ENCODE peak calls at places on chromosomes 6 and 20, in eight cellular contexts. One of them, this sample, is unnamed.

GRCh38 chr6:167733740-167734661 is 92.7 kb upstream of the AFDN start:
- DNase-seq in GM23338: no peak
- DNase-seq in mesendoderm: no peak
- DNase-seq in SJSA1: no peak
- DNase-seq in testis: peak
- DNase-seq in IMR-90: no peak
- DNase-seq in thoracic aorta: no peak
- DNase-seq in heart right ventricle: no peak
- DNase-seq in this sample: peak

GRCh38 chr6:131372535-131372934 is 200.5 kb upstream of the ARG1 start:
- DNase-seq in GM23338: no peak
- DNase-seq in mesendoderm: no peak
- DNase-seq in SJSA1: no peak
- DNase-seq in testis: no peak
- DNase-seq in IMR-90: no peak
- DNase-seq in thoracic aorta: no peak
- DNase-seq in heart right ventricle: no peak
- DNase-seq in this sample: no peak

GRCh38 chr6:106363401-106364138 is 3.1 kb downstream of the CRYBG1 start:
- DNase-seq in GM23338: no peak
- DNase-seq in mesendoderm: no peak
- DNase-seq in SJSA1: no peak
- DNase-seq in testis: no peak
- DNase-seq in IMR-90: no peak
- DNase-seq in thoracic aorta: no peak
- DNase-seq in heart right ventricle: no peak
- DNase-seq in this sample: no peak

GRCh38 chr6:124028117-124028516 is 224.5 kb downstream of the NKAIN2 start:
- DNase-seq in GM23338: no peak
- DNase-seq in mesendoderm: no peak
- DNase-seq in SJSA1: no peak
- DNase-seq in testis: no peak
- DNase-seq in IMR-90: no peak
- DNase-seq in thoracic aorta: no peak
- DNase-seq in heart right ventricle: no peak
- DNase-seq in this sample: no peak

GRCh38 chr20:5656136-5656535 is 94.1 kb upstream of the SHLD1 start:
- DNase-seq in GM23338: no peak
- DNase-seq in mesendoderm: no peak
- DNase-seq in SJSA1: no peak
- DNase-seq in testis: no peak
- DNase-seq in IMR-90: no peak
- DNase-seq in thoracic aorta: no peak
- DNase-seq in heart right ventricle: no peak
- DNase-seq in this sample: no peak

GRCh38 chr6:163333038-163333437 is 81.5 kb upstream of the QKI start:
- DNase-seq in GM23338: no peak
- DNase-seq in mesendoderm: no peak
- DNase-seq in SJSA1: no peak
- DNase-seq in testis: no peak
- DNase-seq in IMR-90: no peak
- DNase-seq in thoracic aorta: no peak
- DNase-seq in heart right ventricle: no peak
- DNase-seq in this sample: no peak

GRCh38 chr6:136069119-136069518 is 181.0 kb downstream of the MTFR2 start:
- DNase-seq in GM23338: no peak
- DNase-seq in mesendoderm: peak
- DNase-seq in SJSA1: no peak
- DNase-seq in testis: no peak
- DNase-seq in IMR-90: peak
- DNase-seq in thoracic aorta: no peak
- DNase-seq in heart right ventricle: no peak
- DNase-seq in this sample: no peak

GRCh38 chr6:42241915-42242314 is 24.3 kb upstream of the MRPS10 start:
- DNase-seq in GM23338: peak
- DNase-seq in mesendoderm: peak
- DNase-seq in SJSA1: no peak
- DNase-seq in testis: no peak
- DNase-seq in IMR-90: no peak
- DNase-seq in thoracic aorta: no peak
- DNase-seq in heart right ventricle: no peak
- DNase-seq in this sample: no peak

GRCh38 chr6:29014729-29015608 is 9.9 kb upstream of the ZNF311 start:
- DNase-seq in GM23338: peak
- DNase-seq in mesendoderm: peak
- DNase-seq in SJSA1: no peak
- DNase-seq in testis: no peak
- DNase-seq in IMR-90: no peak
- DNase-seq in thoracic aorta: no peak
- DNase-seq in heart right ventricle: no peak
- DNase-seq in this sample: no peak

GRCh38 chr6:148382856-148383255 is 40.2 kb downstream of the SASH1 start:
- DNase-seq in GM23338: no peak
- DNase-seq in mesendoderm: no peak
- DNase-seq in SJSA1: no peak
- DNase-seq in testis: no peak
- DNase-seq in IMR-90: peak
- DNase-seq in thoracic aorta: no peak
- DNase-seq in heart right ventricle: no peak
- DNase-seq in this sample: no peak

DNA sequence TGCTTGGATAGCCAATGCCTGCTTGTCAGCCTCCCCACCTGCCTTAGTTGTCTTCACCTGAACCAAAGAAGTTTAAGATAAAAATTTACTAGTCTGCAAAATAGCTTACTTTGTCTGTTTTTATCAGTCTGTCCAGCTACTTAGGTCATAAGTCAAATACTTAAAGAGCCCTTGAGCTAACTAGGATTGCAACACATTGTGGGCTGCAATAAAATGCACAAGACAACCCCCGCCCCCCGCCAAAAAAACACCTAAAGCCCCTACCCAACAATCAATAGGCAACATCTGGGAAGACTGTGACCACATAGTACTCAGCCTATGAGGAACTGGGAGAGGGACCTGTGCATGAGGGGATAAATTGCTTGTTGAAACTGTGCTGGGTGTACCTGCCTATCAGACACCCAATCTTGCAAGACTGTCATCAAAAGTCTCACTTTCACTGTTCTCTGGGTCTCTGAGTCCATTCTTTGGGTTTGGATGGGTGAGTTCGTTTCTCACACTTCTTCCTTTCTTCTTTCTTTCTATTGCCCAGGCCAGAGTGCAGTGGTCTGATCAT is 27.3 kb upstream of the ABCC10 start:
- DNase-seq in GM23338: no peak
- DNase-seq in mesendoderm: no peak
- DNase-seq in SJSA1: no peak
- DNase-seq in testis: no peak
- DNase-seq in IMR-90: no peak
- DNase-seq in thoracic aorta: no peak
- DNase-seq in heart right ventricle: no peak
- DNase-seq in this sample: no peak
- H3K4me3 ChIP-seq in GM23338: no peak
- H3K4me3 ChIP-seq in mesendoderm: no peak
- H3K4me3 ChIP-seq in SJSA1: no peak
- H3K4me3 ChIP-seq in testis: no peak
- H3K4me3 ChIP-seq in IMR-90: no peak
- H3K4me3 ChIP-seq in thoracic aorta: no peak
- H3K4me3 ChIP-seq in heart right ventricle: no peak
- H3K4me3 ChIP-seq in this sample: no peak

GRCh38 chr6:158032354-158032733 is 50.7 kb downstream of the SYNJ2 start:
- DNase-seq in GM23338: no peak
- DNase-seq in mesendoderm: no peak
- DNase-seq in SJSA1: no peak
- DNase-seq in testis: no peak
- DNase-seq in IMR-90: no peak
- DNase-seq in thoracic aorta: no peak
- DNase-seq in heart right ventricle: no peak
- DNase-seq in this sample: no peak
- H3K27ac ChIP-seq in GM23338: no peak
- H3K27ac ChIP-seq in mesendoderm: no peak
- H3K27ac ChIP-seq in SJSA1: peak
- H3K27ac ChIP-seq in testis: no peak
- H3K27ac ChIP-seq in IMR-90: peak
- H3K27ac ChIP-seq in thoracic aorta: peak
- H3K27ac ChIP-seq in heart right ventricle: peak
- H3K27ac ChIP-seq in this sample: peak

GRCh38 chr20:50733644-50734349 is 2.4 kb downstream of the PARD6B start:
- DNase-seq in GM23338: no peak
- DNase-seq in mesendoderm: no peak
- DNase-seq in SJSA1: no peak
- DNase-seq in testis: no peak
- DNase-seq in IMR-90: no peak
- DNase-seq in thoracic aorta: no peak
- DNase-seq in heart right ventricle: no peak
- DNase-seq in this sample: no peak
- H3K4me3 ChIP-seq in GM23338: no peak
- H3K4me3 ChIP-seq in mesendoderm: no peak
- H3K4me3 ChIP-seq in SJSA1: no peak
- H3K4me3 ChIP-seq in testis: peak
- H3K4me3 ChIP-seq in IMR-90: no peak
- H3K4me3 ChIP-seq in thoracic aorta: no peak
- H3K4me3 ChIP-seq in heart right ventricle: no peak
- H3K4me3 ChIP-seq in this sample: peak

DNA sequence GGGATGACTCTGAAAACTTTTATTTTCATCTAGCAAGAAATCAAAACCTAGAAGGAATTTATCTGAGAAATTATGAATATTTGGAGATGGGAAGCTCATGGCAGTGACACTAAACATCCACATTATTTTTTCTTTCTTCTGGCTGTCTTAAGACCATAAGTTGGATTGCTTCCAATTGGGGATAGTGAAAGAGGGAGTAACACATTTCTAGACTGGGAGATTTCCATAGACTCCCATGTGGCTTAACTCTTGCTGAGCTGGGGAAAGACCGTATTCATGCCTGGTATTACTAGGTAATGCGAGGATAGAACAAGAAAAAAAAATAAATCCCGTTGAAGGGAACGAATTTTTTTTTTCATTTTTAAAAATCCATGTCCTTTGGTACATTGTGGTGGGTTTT is 120.0 kb downstream of the UTRN start:
- DNase-seq in GM23338: no peak
- DNase-seq in mesendoderm: no peak
- DNase-seq in SJSA1: no peak
- DNase-seq in testis: no peak
- DNase-seq in IMR-90: peak
- DNase-seq in thoracic aorta: no peak
- DNase-seq in heart right ventricle: no peak
- DNase-seq in this sample: peak
- H3K27ac ChIP-seq in GM23338: no peak
- H3K27ac ChIP-seq in mesendoderm: no peak
- H3K27ac ChIP-seq in SJSA1: no peak
- H3K27ac ChIP-seq in testis: no peak
- H3K27ac ChIP-seq in IMR-90: no peak
- H3K27ac ChIP-seq in thoracic aorta: no peak
- H3K27ac ChIP-seq in heart right ventricle: no peak
- H3K27ac ChIP-seq in this sample: no peak

DNA sequence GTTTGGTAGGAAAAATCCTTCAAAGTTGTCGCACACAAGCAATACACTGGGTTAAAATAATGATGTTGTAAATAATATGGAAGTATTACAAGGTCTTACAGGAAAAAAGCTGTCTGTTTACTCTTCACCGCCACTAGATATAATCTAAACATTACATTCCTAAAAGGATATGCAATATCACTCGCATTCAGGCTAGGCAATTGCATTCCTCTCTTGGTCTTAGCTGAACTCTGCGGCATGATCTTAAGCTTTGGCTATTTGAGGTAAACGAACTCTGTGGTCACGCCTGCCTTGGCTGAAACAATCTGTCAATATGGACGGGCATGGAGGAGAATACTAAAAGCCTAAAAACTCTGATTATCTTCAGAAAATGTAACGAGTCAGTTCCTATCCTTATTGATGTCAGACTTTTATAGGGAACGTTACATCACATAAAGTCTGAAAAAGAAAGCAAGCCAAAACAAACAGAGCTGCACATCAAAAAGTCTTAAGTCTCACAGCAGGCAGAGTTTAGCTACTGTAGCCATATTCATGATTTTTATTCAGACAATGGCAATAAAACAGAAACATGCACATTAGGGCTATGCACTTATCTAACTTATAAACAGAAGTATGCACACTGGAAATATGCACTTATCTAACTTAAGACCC is 30.8 kb upstream of the FILIP1 start:
- DNase-seq in GM23338: peak
- DNase-seq in mesendoderm: peak
- DNase-seq in SJSA1: peak
- DNase-seq in testis: no peak
- DNase-seq in IMR-90: peak
- DNase-seq in thoracic aorta: no peak
- DNase-seq in heart right ventricle: no peak
- DNase-seq in this sample: peak
- H3K4me3 ChIP-seq in GM23338: no peak
- H3K4me3 ChIP-seq in mesendoderm: no peak
- H3K4me3 ChIP-seq in SJSA1: peak
- H3K4me3 ChIP-seq in testis: no peak
- H3K4me3 ChIP-seq in IMR-90: no peak
- H3K4me3 ChIP-seq in thoracic aorta: peak
- H3K4me3 ChIP-seq in heart right ventricle: peak
- H3K4me3 ChIP-seq in this sample: peak

GRCh38 chr20:48682529-48683385 is 145.0 kb downstream of the PREX1 start:
- DNase-seq in GM23338: peak
- DNase-seq in mesendoderm: peak
- DNase-seq in SJSA1: no peak
- DNase-seq in testis: peak
- DNase-seq in IMR-90: peak
- DNase-seq in thoracic aorta: peak
- DNase-seq in heart right ventricle: peak
- DNase-seq in this sample: peak
- H3K27ac ChIP-seq in GM23338: peak
- H3K27ac ChIP-seq in mesendoderm: peak
- H3K27ac ChIP-seq in SJSA1: no peak
- H3K27ac ChIP-seq in testis: no peak
- H3K27ac ChIP-seq in IMR-90: peak
- H3K27ac ChIP-seq in thoracic aorta: peak
- H3K27ac ChIP-seq in heart right ventricle: peak
- H3K27ac ChIP-seq in this sample: peak

GRCh38 chr6:97423190-97423589 is 140.2 kb upstream of the MMS22L start:
- DNase-seq in GM23338: no peak
- DNase-seq in mesendoderm: no peak
- DNase-seq in SJSA1: no peak
- DNase-seq in testis: no peak
- DNase-seq in IMR-90: no peak
- DNase-seq in thoracic aorta: no peak
- DNase-seq in heart right ventricle: no peak
- DNase-seq in this sample: no peak

GRCh38 chr6:97427648-97428047 is 144.6 kb upstream of the MMS22L start:
- DNase-seq in GM23338: no peak
- DNase-seq in mesendoderm: no peak
- DNase-seq in SJSA1: no peak
- DNase-seq in testis: no peak
- DNase-seq in IMR-90: no peak
- DNase-seq in thoracic aorta: no peak
- DNase-seq in heart right ventricle: no peak
- DNase-seq in this sample: no peak

DNA sequence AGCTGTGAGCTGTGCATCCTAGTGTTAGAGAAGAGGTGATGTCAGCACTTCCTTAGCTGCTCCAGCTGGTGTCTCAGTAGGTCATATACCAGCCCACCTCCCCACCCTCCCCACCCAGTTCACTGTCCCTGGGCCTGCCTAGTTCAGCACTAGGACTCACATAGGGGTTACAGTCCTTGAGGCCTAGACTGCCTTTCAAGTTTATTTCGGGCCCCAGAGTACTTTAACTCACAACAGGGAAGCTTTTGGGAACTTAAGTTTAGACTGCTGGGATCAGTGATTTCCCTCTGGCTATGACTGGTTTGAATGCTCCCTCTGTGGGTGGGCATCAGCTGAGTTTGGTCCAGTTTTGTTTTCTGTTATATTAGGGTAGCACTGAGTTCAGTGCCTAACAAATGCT is 139.2 kb upstream of the MMS22L start:
- DNase-seq in GM23338: peak
- DNase-seq in mesendoderm: peak
- DNase-seq in SJSA1: no peak
- DNase-seq in testis: no peak
- DNase-seq in IMR-90: no peak
- DNase-seq in thoracic aorta: no peak
- DNase-seq in heart right ventricle: no peak
- DNase-seq in this sample: no peak
- H3K4me3 ChIP-seq in GM23338: no peak
- H3K4me3 ChIP-seq in mesendoderm: no peak
- H3K4me3 ChIP-seq in SJSA1: no peak
- H3K4me3 ChIP-seq in testis: no peak
- H3K4me3 ChIP-seq in IMR-90: no peak
- H3K4me3 ChIP-seq in thoracic aorta: no peak
- H3K4me3 ChIP-seq in heart right ventricle: no peak
- H3K4me3 ChIP-seq in this sample: no peak